ENCODE peak calls at places on chromosomes 7 and 10, in five cellular contexts. L, A, O, Q and N are unnamed samples.

GRCh38 chr10:119115921-119116320 is 12.0 kb downstream of the DENND10 start:
- DNase-seq in Q (peak; percentile 59), A (no peak), O (no peak), L (no peak), N (no peak)

GRCh38 chr10:79266543-79267312 is 80.5 kb upstream of the PPIF start:
- DNase-seq in O (peak; percentile 94), Q (peak; percentile 93), A (no peak), L (peak; percentile 86), N (no peak)

GRCh38 chr7:92650391-92650790 is 60.2 kb upstream of the FAM133B start:
- DNase-seq in L (no peak), O (no peak), Q (no peak), A (no peak), N (no peak)

GRCh38 chr7:2072042-2072441 is 160.7 kb downstream of the MAD1L1 start:
- DNase-seq in Q (no peak), L (no peak), O (no peak), A (peak; percentile 44), N (peak; percentile 72)

GRCh38 chr10:127875916-127876315 is 16.8 kb downstream of the CLRN3 start:
- DNase-seq in L (no peak), Q (no peak), A (no peak), O (no peak), N (no peak)

GRCh38 chr10:46228076-46229071 is 58.4 kb upstream of the ANTXRL start:
- DNase-seq in Q (peak; percentile 67), L (peak; percentile 77), O (peak; percentile 66), A (peak; percentile 37), N (peak; percentile 37)

GRCh38 chr10:107398115-107398514 is 233.6 kb upstream of the SORCS1 start:
- DNase-seq in L (no peak), A (no peak), Q (no peak), O (no peak), N (no peak)

GRCh38 chr7:106772655-106773108 is 92.4 kb upstream of the PIK3CG start:
- DNase-seq in L (peak; percentile 26), O (peak; percentile 65), A (no peak), Q (peak; percentile 93), N (no peak)

GRCh38 chr7:40057292-40057691 is 77.1 kb downstream of the MPLKIP start:
- DNase-seq in A (no peak), Q (peak; percentile 41), L (no peak), O (peak; percentile 31), N (no peak)

GRCh38 chr7:118245267-118246040 is 20.9 kb downstream of the ANKRD7 start:
- DNase-seq in O (no peak), A (no peak), Q (peak; percentile 1), L (no peak), N (no peak)

GRCh38 chr7:117212969-117213877 is 109.6 kb downstream of the WNT2 start:
- DNase-seq in A (peak; percentile 5), L (peak; percentile 53), Q (peak; percentile 72), O (peak; percentile 78), N (peak; percentile 3)

GRCh38 chr7:18693401-18693800 is 197.9 kb downstream of the HDAC9 start:
- DNase-seq in A (no peak), Q (peak; percentile 96), O (peak; percentile 96), L (peak; percentile 20), N (no peak)